ENCODE peak calls at places on chromosomes 13 and 19, in nine cellular contexts. P, B, F, T, A, S, Z, G and N are unnamed samples.

GRCh38 chr13:85148009-85148408 is 651.2 kb downstream of the SLITRK6 start:
- DNase-seq in P (no peak), B (no peak), F (no peak), T (no peak), A (no peak), S (no peak), Z (no peak), G (no peak), N (no peak)

GRCh38 chr13:49690990-49691886 is at the start of gene EBPL:
- DNase-seq in P (peak), B (peak), F (peak), T (peak), A (peak), S (peak), Z (peak), G (peak), N (peak)

GRCh38 chr13:79271616-79272015 is 134.4 kb downstream of the RBM26 start:
- DNase-seq in P (no peak), B (no peak), F (no peak), T (no peak), A (no peak), S (no peak), Z (no peak), G (no peak), N (no peak)

GRCh38 chr19:8224394-8225145 is 15.4 kb downstream of the CERS4 start:
- DNase-seq in P (no peak), B (no peak), F (no peak), T (no peak), A (no peak), S (peak), Z (no peak), G (no peak), N (no peak)

GRCh38 chr19:12995596-12996541 is 594 bp downstream of the NFIX start:
- DNase-seq in P (peak), B (no peak), F (no peak), T (no peak), A (peak), S (no peak), Z (no peak), G (no peak), N (no peak)

GRCh38 chr19:16367269-16367683 is 42.6 kb downstream of the KLF2 start:
- DNase-seq in P (no peak), B (no peak), F (no peak), T (peak), A (no peak), S (no peak), Z (peak), G (no peak), N (no peak)

GRCh38 chr13:27408074-27408473 is 16.3 kb upstream of the GTF3A start:
- DNase-seq in P (no peak), B (no peak), F (no peak), T (no peak), A (no peak), S (no peak), Z (no peak), G (no peak), N (no peak)

GRCh38 chr19:48966541-48967345 is 1.6 kb downstream of the FTL start:
- DNase-seq in P (no peak), B (no peak), F (no peak), T (no peak), A (no peak), S (no peak), Z (no peak), G (no peak), N (no peak)

GRCh38 chr19:45153339-45154063 is 7.3 kb downstream of the NKPD1 start:
- DNase-seq in P (no peak), B (no peak), F (no peak), T (no peak), A (peak), S (no peak), Z (peak), G (no peak), N (no peak)

GRCh38 chr19:39916851-39917396 is 17.5 kb downstream of the FCGBP start:
- DNase-seq in P (no peak), B (no peak), F (no peak), T (no peak), A (no peak), S (no peak), Z (no peak), G (no peak), N (no peak)

GRCh38 chr19:42226886-42227285 is 6.8 kb downstream of the ZNF526 start:
- DNase-seq in P (peak), B (no peak), F (no peak), T (no peak), A (no peak), S (no peak), Z (no peak), G (no peak), N (no peak)

GRCh38 chr19:17952041-17952976 is 14.6 kb upstream of the KCNN1 start:
- DNase-seq in P (no peak), B (no peak), F (no peak), T (no peak), A (no peak), S (no peak), Z (no peak), G (no peak), N (no peak)

GRCh38 chr13:75550159-75550567 is 572 bp downstream of the UCHL3 start:
- DNase-seq in P (peak), B (peak), F (no peak), T (no peak), A (peak), S (no peak), Z (no peak), G (no peak), N (no peak)

GRCh38 chr19:55753401-55753800 is 5.5 kb upstream of the RFPL4A start:
- DNase-seq in P (no peak), B (no peak), F (no peak), T (no peak), A (no peak), S (no peak), Z (no peak), G (no peak), N (no peak)

GRCh38 chr13:52845334-52845761 is 3.1 kb downstream of the PCDH8 start:
- DNase-seq in P (no peak), B (no peak), F (no peak), T (no peak), A (no peak), S (no peak), Z (no peak), G (no peak), N (no peak)

GRCh38 chr19:2111886-2112285 is 15.2 kb downstream of the IZUMO4 start:
- DNase-seq in P (no peak), B (no peak), F (no peak), T (no peak), A (no peak), S (no peak), Z (no peak), G (no peak), N (no peak)

GRCh38 chr13:56332671-56333070 is 808.0 kb upstream of the PRR20A start:
- DNase-seq in P (no peak), B (no peak), F (no peak), T (no peak), A (no peak), S (no peak), Z (no peak), G (no peak), N (no peak)

GRCh38 chr13:100987993-100988392 is 313.4 kb upstream of the TMTC4 start:
- DNase-seq in P (no peak), B (peak), F (no peak), T (no peak), A (peak), S (no peak), Z (no peak), G (no peak), N (no peak)

GRCh38 chr13:44293354-44293753 is 80.3 kb upstream of the SERP2 start:
- DNase-seq in P (no peak), B (no peak), F (no peak), T (no peak), A (no peak), S (no peak), Z (no peak), G (no peak), N (no peak)

GRCh38 chr13:23467048-23467931 is 33.8 kb upstream of the SACS start:
- DNase-seq in P (peak), B (no peak), F (no peak), T (no peak), A (peak), S (no peak), Z (no peak), G (no peak), N (no peak)

GRCh38 chr19:46471778-46472543 is 598 bp upstream of the PNMA8A start:
- DNase-seq in P (no peak), B (no peak), F (no peak), T (no peak), A (no peak), S (no peak), Z (no peak), G (no peak), N (no peak)

GRCh38 chr13:50408068-50408467 is 392.8 kb downstream of the KCNRG start:
- DNase-seq in P (no peak), B (no peak), F (no peak), T (no peak), A (no peak), S (no peak), Z (no peak), G (no peak), N (no peak)

GRCh38 chr13:99686157-99686572 is 184.9 kb downstream of the TM9SF2 start:
- DNase-seq in P (no peak), B (no peak), F (no peak), T (no peak), A (peak), S (no peak), Z (no peak), G (no peak), N (no peak)

GRCh38 chr19:41785653-41786052 is 10.7 kb upstream of the CEACAM3 start:
- DNase-seq in P (peak), B (peak), F (peak), T (peak), A (peak), S (peak), Z (peak), G (peak), N (peak)

GRCh38 chr19:18850560-18851375 is 19.0 kb downstream of the UPF1 start:
- DNase-seq in P (no peak), B (no peak), F (no peak), T (no peak), A (no peak), S (no peak), Z (no peak), G (no peak), N (no peak)

GRCh38 chr13:43298799-43299198 is 275.4 kb downstream of the DNAJC15 start:
- DNase-seq in P (no peak), B (no peak), F (no peak), T (no peak), A (no peak), S (no peak), Z (no peak), G (no peak), N (no peak)

GRCh38 chr13:113216165-113217056 is 7.0 kb downstream of the CUL4A start:
- DNase-seq in P (peak), B (no peak), F (no peak), T (no peak), A (peak), S (no peak), Z (no peak), G (no peak), N (no peak)